ENCODE peak calls at places on chromosomes 16 and 17, in five cellular contexts. B, M, H, Z and R are unnamed samples.

GRCh38 chr17:76956846-76957540 is 88.8 kb downstream of the MGAT5B start:
- DNase-seq in Z (no peak), M (no peak), B (no peak), H (no peak), R (no peak)

GRCh38 chr16:48323783-48324775 is 61.1 kb downstream of the SIAH1 start:
- DNase-seq in H (peak; percentile 55), Z (no peak), B (no peak), M (no peak), R (no peak)

GRCh38 chr17:59914274-59914854 is 21.4 kb downstream of the RPS6KB1 start:
- DNase-seq in H (peak; percentile 72), M (peak; percentile 61), B (no peak), Z (no peak), R (no peak)

GRCh38 chr16:83473109-83473508 is 334.7 kb upstream of the HSBP1 start:
- DNase-seq in M (no peak), B (no peak), H (peak; percentile 42), Z (no peak), R (no peak)

GRCh38 chr17:43517615-43518386 is 28.3 kb downstream of the ETV4 start:
- DNase-seq in M (no peak), Z (no peak), B (no peak), H (peak; percentile 72), R (no peak)

GRCh38 chr17:78428025-78428575 is 49.7 kb downstream of the PGS1 start:
- DNase-seq in H (no peak), Z (no peak), B (no peak), M (no peak), R (no peak)

GRCh38 chr17:31052187-31052889 is 42.4 kb upstream of the NF1 start:
- DNase-seq in B (no peak), Z (peak; percentile 40), M (no peak), H (peak; percentile 98), R (peak; percentile 49)

GRCh38 chr16:11757671-11758545 is 15.3 kb upstream of the TXNDC11 start:
- DNase-seq in M (no peak), H (peak; percentile 53), Z (no peak), B (no peak), R (no peak)

GRCh38 chr16:15911198-15911597 is 22.8 kb upstream of the CEP20 start:
- DNase-seq in M (no peak), H (no peak), Z (no peak), B (no peak), R (no peak)